ENCODE peak calls at places on chromosomes 13 and 19, in seven cellular contexts. Z, D, P, J, N, S and F are unnamed samples.

GRCh38 chr19:51324082-51324481 is 12.6 kb downstream of the IGLON5 start:
- DNase-seq in N (no peak), J (no peak), D (no peak), S (no peak), Z (no peak), P (no peak), F (no peak)

GRCh38 chr19:18063463-18063862 is 23.3 kb downstream of the IL12RB1 start:
- DNase-seq in P (no peak), D (no peak), S (no peak), N (no peak), Z (no peak), J (no peak), F (no peak)

GRCh38 chr13:36163809-36164308 is 32.7 kb upstream of the DCLK1 start:
- DNase-seq in P (peak; percentile 46), S (peak; percentile 69), J (peak; percentile 46), Z (peak; percentile 45), D (no peak), N (peak; percentile 87), F (peak; percentile 87)

GRCh38 chr13:110554227-110554836 is 7.2 kb downstream of the RAB20 start:
- DNase-seq in N (no peak), D (no peak), Z (no peak), P (no peak), S (no peak), J (no peak), F (no peak)

GRCh38 chr13:33204130-33204927 is 81.2 kb downstream of the STARD13 start:
- DNase-seq in D (no peak), N (peak; percentile 90), J (peak; percentile 88), S (peak; percentile 88), P (peak; percentile 56), Z (peak; percentile 31), F (peak; percentile 94)

GRCh38 chr19:31436121-31436776 is 87.0 kb upstream of the TSHZ3 start:
- DNase-seq in J (no peak), D (no peak), N (peak; percentile 24), S (no peak), Z (no peak), P (no peak), F (no peak)

GRCh38 chr19:6979341-6979740 is 41.9 kb downstream of the MBD3L2B start:
- DNase-seq in D (no peak), Z (no peak), S (no peak), J (no peak), P (no peak), N (no peak), F (no peak)

GRCh38 chr13:29805994-29806748 is 44.2 kb downstream of the UBL3 start:
- DNase-seq in P (no peak), S (no peak), J (no peak), N (no peak), D (no peak), Z (no peak), F (no peak)

GRCh38 chr13:42354246-42355117 is 82.5 kb downstream of the AKAP11 start:
- DNase-seq in N (peak; percentile 48), J (no peak), S (no peak), D (no peak), Z (no peak), P (peak; percentile 61), F (no peak)

GRCh38 chr13:60583911-60584753 is 187.1 kb downstream of the TDRD3 start:
- DNase-seq in Z (no peak), J (no peak), S (no peak), P (no peak), N (peak; percentile 73), D (no peak), F (peak; percentile 87)

GRCh38 chr19:7903244-7904073 is at the start of gene MAP2K7:
- DNase-seq in J (peak; percentile 100), S (peak; percentile 100), P (peak; percentile 100), N (peak; percentile 99), Z (peak; percentile 100), D (peak; percentile 86), F (peak; percentile 100)

GRCh38 chr19:13100031-13100588 is 2.5 kb downstream of the LYL1 start:
- DNase-seq in J (no peak), D (no peak), P (peak; percentile 69), S (no peak), N (no peak), Z (no peak), F (no peak)

GRCh38 chr13:97344250-97345175 is 89.5 kb upstream of the RAP2A start:
- DNase-seq in J (peak; percentile 54), D (no peak), N (peak; percentile 61), P (peak; percentile 84), S (peak; percentile 95), Z (peak; percentile 62), F (no peak)

GRCh38 chr13:32804673-32805260 is 211.5 kb upstream of the KL start:
- DNase-seq in P (no peak), J (no peak), Z (no peak), D (no peak), N (peak; percentile 51), S (no peak), F (no peak)

GRCh38 chr13:45873491-45874360 is 22.2 kb upstream of the SIAH3 start:
- DNase-seq in D (no peak), N (no peak), J (no peak), S (no peak), Z (no peak), P (no peak), F (no peak)

GRCh38 chr13:110447058-110447511 is 114.4 kb downstream of the RAB20 start:
- DNase-seq in P (no peak), S (peak; percentile 53), Z (no peak), D (no peak), J (no peak), N (peak; percentile 35), F (peak; percentile 82)

GRCh38 chr19:43639507-43640423 is at the start of gene CADM4:
- DNase-seq in J (peak; percentile 38), N (no peak), D (no peak), S (no peak), Z (peak; percentile 43), P (peak; percentile 56), F (no peak)

GRCh38 chr13:20616059-20616797 is 49.3 kb downstream of the IFT88 start:
- DNase-seq in D (no peak), N (peak; percentile 98), Z (no peak), J (no peak), S (no peak), P (no peak), F (no peak)

GRCh38 chr13:33016414-33017409 is at the start of gene KL:
- DNase-seq in D (no peak), P (no peak), S (peak; percentile 54), Z (peak; percentile 38), N (no peak), J (peak; percentile 45), F (peak; percentile 17)

GRCh38 chr19:36421749-36422481 is 3.5 kb upstream of the ZFP82 start:
- DNase-seq in N (no peak), Z (no peak), J (peak; percentile 19), P (no peak), D (no peak), S (no peak), F (no peak)

GRCh38 chr19:33444993-33445751 is 71.7 kb downstream of the CEBPG start:
- DNase-seq in S (peak; percentile 35), D (no peak), Z (no peak), P (peak; percentile 19), J (no peak), N (peak; percentile 44), F (peak; percentile 70)

DNA sequence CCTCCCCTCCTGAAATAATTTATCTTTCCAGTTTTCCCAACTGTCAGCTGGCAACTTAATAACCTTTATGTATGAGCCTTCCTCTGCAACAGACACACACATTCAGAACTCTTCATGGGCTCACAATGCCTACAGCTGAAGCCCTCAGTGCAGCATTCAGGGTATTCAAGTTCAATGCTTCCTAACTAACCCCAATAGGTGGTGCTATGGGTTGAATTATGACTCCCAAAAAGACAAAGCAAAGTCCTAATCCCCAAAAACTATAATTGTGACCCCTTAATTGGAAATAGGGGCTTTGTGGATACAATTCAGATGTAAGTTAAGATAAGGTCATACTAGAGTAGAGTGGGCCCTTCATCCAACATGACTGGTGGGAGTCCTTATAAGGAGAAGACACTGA is 202.2 kb downstream of the SUCLA2 start:
- DNase-seq in P (no peak), D (no peak), Z (no peak), S (no peak), J (no peak), N (peak; percentile 21), F (no peak)
- TF ChIP-seq CTCF in P (no peak), D (no peak), Z (no peak), S (no peak), J (no peak), N (peak; percentile 33), F (no peak)

GRCh38 chr13:93977986-93978385 is 501.5 kb downstream of the DCT start:
- DNase-seq in P (no peak), D (no peak), Z (no peak), N (no peak), J (no peak), S (no peak), F (no peak)
- TF ChIP-seq POLR2A in P (no peak), D (no peak), Z (no peak), N (no peak), J (no peak), S (no peak), F (no peak)

GRCh38 chr19:1453525-1454371 is 3.8 kb downstream of the APC2 start:
- DNase-seq in S (no peak), Z (no peak), D (no peak), N (no peak), P (no peak), J (no peak), F (no peak)
- TF ChIP-seq CTCF in S (no peak), Z (no peak), D (no peak), N (no peak), P (no peak), J (no peak), F (no peak)

DNA sequence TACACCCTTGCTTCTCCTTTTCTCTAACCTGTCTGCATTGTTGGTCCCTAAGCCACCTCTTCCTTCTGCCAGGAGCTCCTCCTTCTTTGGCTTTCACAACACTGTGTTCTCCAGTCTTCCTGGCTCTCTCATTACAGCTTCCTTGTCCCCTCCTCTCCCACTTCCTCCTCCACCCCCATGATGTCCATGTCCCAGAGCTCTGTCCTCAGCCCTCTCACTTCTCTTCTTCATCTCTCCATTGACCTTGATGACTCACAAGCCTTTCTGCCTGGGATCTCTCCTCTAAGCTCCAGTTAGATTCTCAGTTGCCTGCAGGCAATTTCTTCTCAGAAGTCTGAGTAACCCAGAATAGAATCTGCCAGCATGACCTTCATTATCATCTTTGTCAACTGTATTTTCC is 100.3 kb upstream of the WASF3 start:
- DNase-seq in D (no peak), S (no peak), Z (no peak), N (no peak), P (no peak), J (no peak), F (no peak)
- TF ChIP-seq POLR2A in D (no peak), S (no peak), Z (no peak), N (no peak), P (no peak), J (no peak), F (no peak)

GRCh38 chr19:15551183-15552004 is 43.1 kb downstream of the CYP4F22 start:
- DNase-seq in Z (peak; percentile 40), D (peak; percentile 47), S (no peak), N (no peak), J (peak; percentile 20), P (peak; percentile 74), F (no peak)

GRCh38 chr19:15549581-15549980 is 41.3 kb downstream of the CYP4F22 start:
- DNase-seq in J (no peak), P (no peak), N (no peak), D (no peak), Z (no peak), S (no peak), F (no peak)

GRCh38 chr19:15550273-15550672 is 41.9 kb downstream of the CYP4F22 start:
- DNase-seq in D (no peak), P (no peak), S (no peak), J (no peak), N (no peak), Z (no peak), F (no peak)

GRCh38 chr19:15548648-15549047 is 40.3 kb downstream of the CYP4F22 start:
- DNase-seq in D (no peak), N (no peak), J (no peak), P (no peak), Z (no peak), S (no peak), F (no peak)

GRCh38 chr19:15550847-15551182 is 42.5 kb downstream of the CYP4F22 start:
- DNase-seq in P (no peak), N (no peak), S (no peak), J (no peak), Z (no peak), D (no peak), F (no peak)
- TF ChIP-seq CTCF in P (no peak), N (peak; percentile 0), S (no peak), J (no peak), Z (no peak), D (peak; percentile 46), F (no peak)